ENCODE peak calls at places on chromosomes 1 and 21, in five cellular contexts. One of them, this sample, is unnamed.

GRCh38 chr1:7335224-7335879 is 435.7 kb upstream of the VAMP3 start:
- DNase-seq in osteocyte: no peak
- DNase-seq in erythroblast: no peak
- DNase-seq in breast epithelium: no peak
- DNase-seq in HCEC 1CT: no peak
- DNase-seq in this sample: peak

GRCh38 chr1:11281518-11282331 is 8.7 kb downstream of the UBIAD1 start:
- DNase-seq in HCEC 1CT: peak
- DNase-seq in breast epithelium: no peak
- DNase-seq in erythroblast: no peak
- DNase-seq in osteocyte: no peak
- DNase-seq in this sample: no peak

GRCh38 chr1:88063605-88064004 is 620.5 kb upstream of the PKN2 start:
- DNase-seq in breast epithelium: no peak
- DNase-seq in HCEC 1CT: no peak
- DNase-seq in erythroblast: no peak
- DNase-seq in osteocyte: no peak
- DNase-seq in this sample: peak

GRCh38 chr1:228004331-228004871 is 2.4 kb upstream of the WNT3A start:
- DNase-seq in HCEC 1CT: no peak
- DNase-seq in osteocyte: peak
- DNase-seq in erythroblast: peak
- DNase-seq in breast epithelium: peak
- DNase-seq in this sample: no peak

GRCh38 chr1:83512371-83513004 is 486.4 kb downstream of the TTLL7 start:
- DNase-seq in erythroblast: no peak
- DNase-seq in osteocyte: no peak
- DNase-seq in HCEC 1CT: no peak
- DNase-seq in breast epithelium: no peak
- DNase-seq in this sample: peak

GRCh38 chr1:164272156-164272555 is 286.8 kb upstream of the PBX1 start:
- DNase-seq in osteocyte: no peak
- DNase-seq in erythroblast: no peak
- DNase-seq in HCEC 1CT: no peak
- DNase-seq in breast epithelium: no peak
- DNase-seq in this sample: no peak

GRCh38 chr1:2232255-2232915 is 4.3 kb downstream of the SKI start:
- DNase-seq in breast epithelium: no peak
- DNase-seq in HCEC 1CT: no peak
- DNase-seq in osteocyte: no peak
- DNase-seq in erythroblast: no peak
- DNase-seq in this sample: no peak

GRCh38 chr1:175478203-175478602 is 265.2 kb downstream of the TNR start:
- DNase-seq in osteocyte: no peak
- DNase-seq in breast epithelium: no peak
- DNase-seq in HCEC 1CT: no peak
- DNase-seq in erythroblast: no peak
- DNase-seq in this sample: no peak

GRCh38 chr1:183277821-183278735 is 92.0 kb downstream of the LAMC2 start:
- DNase-seq in HCEC 1CT: no peak
- DNase-seq in erythroblast: no peak
- DNase-seq in breast epithelium: no peak
- DNase-seq in osteocyte: no peak
- DNase-seq in this sample: peak

GRCh38 chr21:45016491-45017375 is 57.6 kb upstream of the ADARB1 start:
- DNase-seq in breast epithelium: no peak
- DNase-seq in osteocyte: no peak
- DNase-seq in HCEC 1CT: no peak
- DNase-seq in erythroblast: no peak
- DNase-seq in this sample: no peak

GRCh38 chr1:156889802-156890585 is 3.5 kb upstream of the PEAR1 start:
- DNase-seq in osteocyte: no peak
- DNase-seq in breast epithelium: peak
- DNase-seq in erythroblast: peak
- DNase-seq in HCEC 1CT: peak
- DNase-seq in this sample: peak

GRCh38 chr1:205356424-205357151 is at the start of gene KLHDC8A:
- DNase-seq in HCEC 1CT: no peak
- DNase-seq in breast epithelium: no peak
- DNase-seq in erythroblast: no peak
- DNase-seq in osteocyte: no peak
- DNase-seq in this sample: peak

GRCh38 chr1:47624531-47624930 is 186.7 kb downstream of the FOXD2 start:
- DNase-seq in HCEC 1CT: no peak
- DNase-seq in osteocyte: peak
- DNase-seq in breast epithelium: no peak
- DNase-seq in erythroblast: no peak
- DNase-seq in this sample: no peak

GRCh38 chr1:73639494-73639893 is 558.5 kb downstream of the LRRIQ3 start:
- DNase-seq in osteocyte: no peak
- DNase-seq in breast epithelium: no peak
- DNase-seq in erythroblast: no peak
- DNase-seq in HCEC 1CT: no peak
- DNase-seq in this sample: no peak

GRCh38 chr1:242703467-242703866 is 179.0 kb upstream of the PLD5 start:
- DNase-seq in HCEC 1CT: no peak
- DNase-seq in breast epithelium: no peak
- DNase-seq in osteocyte: no peak
- DNase-seq in erythroblast: no peak
- DNase-seq in this sample: no peak

GRCh38 chr1:59814901-59815825 is at the start of gene HOOK1:
- DNase-seq in breast epithelium: no peak
- DNase-seq in HCEC 1CT: no peak
- DNase-seq in osteocyte: no peak
- DNase-seq in erythroblast: no peak
- DNase-seq in this sample: no peak

GRCh38 chr1:116261227-116261626 is 111.8 kb upstream of the ATP1A1 start:
- DNase-seq in erythroblast: no peak
- DNase-seq in HCEC 1CT: no peak
- DNase-seq in breast epithelium: no peak
- DNase-seq in osteocyte: no peak
- DNase-seq in this sample: peak

GRCh38 chr1:160874935-160875334 is 10.0 kb downstream of the ITLN1 start:
- DNase-seq in erythroblast: no peak
- DNase-seq in breast epithelium: no peak
- DNase-seq in osteocyte: no peak
- DNase-seq in HCEC 1CT: no peak
- DNase-seq in this sample: no peak

GRCh38 chr1:90344963-90345730 is 350.2 kb downstream of the ZNF326 start:
- DNase-seq in HCEC 1CT: no peak
- DNase-seq in erythroblast: no peak
- DNase-seq in osteocyte: no peak
- DNase-seq in breast epithelium: no peak
- DNase-seq in this sample: no peak

GRCh38 chr1:59926381-59927243 is at the start of gene CYP2J2:
- DNase-seq in breast epithelium: peak
- DNase-seq in erythroblast: peak
- DNase-seq in HCEC 1CT: no peak
- DNase-seq in osteocyte: no peak
- DNase-seq in this sample: peak

GRCh38 chr1:160454371-160455152 is 54.2 kb downstream of the VANGL2 start:
- DNase-seq in HCEC 1CT: no peak
- DNase-seq in erythroblast: no peak
- DNase-seq in osteocyte: no peak
- DNase-seq in breast epithelium: no peak
- DNase-seq in this sample: no peak

GRCh38 chr1:15332525-15332924 is 77.2 kb upstream of the EFHD2 start:
- DNase-seq in erythroblast: no peak
- DNase-seq in breast epithelium: no peak
- DNase-seq in osteocyte: no peak
- DNase-seq in HCEC 1CT: no peak
- DNase-seq in this sample: no peak

GRCh38 chr21:23534833-23535232 is 2072.4 kb downstream of the MRPL39 start:
- DNase-seq in erythroblast: no peak
- DNase-seq in breast epithelium: no peak
- DNase-seq in HCEC 1CT: no peak
- DNase-seq in osteocyte: no peak
- DNase-seq in this sample: no peak

GRCh38 chr1:242185728-242186127 is 186.8 kb upstream of the MAP1LC3C start:
- DNase-seq in breast epithelium: no peak
- DNase-seq in osteocyte: no peak
- DNase-seq in erythroblast: no peak
- DNase-seq in HCEC 1CT: no peak
- DNase-seq in this sample: peak

GRCh38 chr1:234980657-234981396 is 147.8 kb downstream of the TOMM20 start:
- DNase-seq in HCEC 1CT: peak
- DNase-seq in osteocyte: no peak
- DNase-seq in erythroblast: peak
- DNase-seq in breast epithelium: peak
- DNase-seq in this sample: peak

GRCh38 chr1:125064481-125064880 is 3879.7 kb downstream of the SRGAP2C start:
- DNase-seq in erythroblast: no peak
- DNase-seq in breast epithelium: no peak
- DNase-seq in HCEC 1CT: no peak
- DNase-seq in osteocyte: peak
- DNase-seq in this sample: no peak

GRCh38 chr1:192830596-192831241 is 21.9 kb downstream of the RGS2 start:
- DNase-seq in HCEC 1CT: no peak
- DNase-seq in erythroblast: no peak
- DNase-seq in osteocyte: no peak
- DNase-seq in breast epithelium: no peak
- DNase-seq in this sample: peak

GRCh38 chr1:52876843-52877242 is 34.3 kb downstream of the ZYG11A start:
- DNase-seq in HCEC 1CT: no peak
- DNase-seq in erythroblast: no peak
- DNase-seq in breast epithelium: no peak
- DNase-seq in osteocyte: no peak
- DNase-seq in this sample: no peak

This sample was measured in renal cortical epithelial cell.